ENCODE peak calls at places on chromosomes 3 and 15, in six cellular contexts. One of them, this sample, is unnamed. For H3K4me1, the result is how much of the 10 kb centered on the place peaks cover.

GRCh38 chr15:29044506-29044905 is 158.7 kb downstream of the APBA2 start:
- DNase-seq in OCI-LY7: no peak
- DNase-seq in body of pancreas: no peak
- DNase-seq in aorta: no peak
- DNase-seq in ovary: no peak
- DNase-seq in NT2/D1: no peak
- DNase-seq in this sample: no peak

GRCh38 chr3:53744351-53744750 is 101.9 kb downstream of the CHDH start:
- DNase-seq in aorta: no peak
- DNase-seq in ovary: no peak
- DNase-seq in NT2/D1: peak
- DNase-seq in OCI-LY7: peak
- DNase-seq in body of pancreas: peak
- DNase-seq in this sample: no peak

GRCh38 chr15:55344206-55344605 is 25.2 kb downstream of the PIGB start:
- DNase-seq in ovary: no peak
- DNase-seq in OCI-LY7: no peak
- DNase-seq in NT2/D1: peak
- DNase-seq in aorta: no peak
- DNase-seq in body of pancreas: no peak
- DNase-seq in this sample: no peak

GRCh38 chr3:73504255-73504654 is 120.5 kb downstream of the PDZRN3 start:
- DNase-seq in NT2/D1: no peak
- DNase-seq in OCI-LY7: no peak
- DNase-seq in aorta: no peak
- DNase-seq in ovary: no peak
- DNase-seq in body of pancreas: no peak
- DNase-seq in this sample: no peak

GRCh38 chr3:87145553-87145952 is 81.6 kb upstream of the CHMP2B start:
- DNase-seq in body of pancreas: no peak
- DNase-seq in aorta: no peak
- DNase-seq in ovary: no peak
- DNase-seq in NT2/D1: peak
- DNase-seq in OCI-LY7: peak
- DNase-seq in this sample: no peak

GRCh38 chr3:33954956-33955355 is 156.5 kb downstream of the PDCD6IP start:
- DNase-seq in body of pancreas: no peak
- DNase-seq in NT2/D1: peak
- DNase-seq in OCI-LY7: peak
- DNase-seq in ovary: no peak
- DNase-seq in aorta: no peak
- DNase-seq in this sample: no peak

GRCh38 chr3:45832691-45833090 is 9.2 kb downstream of the LZTFL1 start:
- DNase-seq in ovary: no peak
- DNase-seq in body of pancreas: no peak
- DNase-seq in aorta: no peak
- DNase-seq in OCI-LY7: peak
- DNase-seq in NT2/D1: peak
- DNase-seq in this sample: no peak

GRCh38 chr3:111786922-111787321 is 72.1 kb upstream of the PHLDB2 start:
- DNase-seq in NT2/D1: no peak
- DNase-seq in aorta: no peak
- DNase-seq in OCI-LY7: no peak
- DNase-seq in ovary: no peak
- DNase-seq in body of pancreas: no peak
- DNase-seq in this sample: no peak

GRCh38 chr3:124873241-124873640 is 13.9 kb downstream of the ITGB5 start:
- DNase-seq in OCI-LY7: no peak
- DNase-seq in NT2/D1: no peak
- DNase-seq in body of pancreas: no peak
- DNase-seq in aorta: no peak
- DNase-seq in ovary: no peak
- DNase-seq in this sample: no peak

GRCh38 chr15:56984681-56985515 is 66.5 kb downstream of the TCF12 start:
- DNase-seq in OCI-LY7: no peak
- DNase-seq in NT2/D1: no peak
- DNase-seq in body of pancreas: no peak
- DNase-seq in ovary: no peak
- DNase-seq in aorta: no peak
- DNase-seq in this sample: no peak

GRCh38 chr15:37140531-37141053 is 40.2 kb upstream of the MEIS2 start:
- DNase-seq in ovary: no peak
- DNase-seq in aorta: no peak
- DNase-seq in OCI-LY7: no peak
- DNase-seq in body of pancreas: no peak
- DNase-seq in NT2/D1: no peak
- DNase-seq in this sample: no peak

GRCh38 chr3:197354195-197355059 is 56.0 kb upstream of the DLG1 start:
- DNase-seq in aorta: peak
- DNase-seq in NT2/D1: no peak
- DNase-seq in body of pancreas: no peak
- DNase-seq in ovary: peak
- DNase-seq in OCI-LY7: peak
- DNase-seq in this sample: no peak

GRCh38 chr3:110932515-110933095 is 139.0 kb upstream of the NECTIN3 start:
- DNase-seq in body of pancreas: no peak
- DNase-seq in OCI-LY7: no peak
- DNase-seq in ovary: no peak
- DNase-seq in aorta: peak
- DNase-seq in NT2/D1: no peak
- DNase-seq in this sample: no peak

GRCh38 chr3:138469869-138470268 is 35.5 kb downstream of the ESYT3 start:
- DNase-seq in NT2/D1: no peak
- DNase-seq in ovary: no peak
- DNase-seq in aorta: no peak
- DNase-seq in body of pancreas: no peak
- DNase-seq in OCI-LY7: no peak
- DNase-seq in this sample: no peak

GRCh38 chr3:17755836-17756235 is 13.4 kb upstream of the TBC1D5 start:
- DNase-seq in ovary: no peak
- DNase-seq in aorta: no peak
- DNase-seq in body of pancreas: no peak
- DNase-seq in NT2/D1: no peak
- DNase-seq in OCI-LY7: peak
- DNase-seq in this sample: no peak

GRCh38 chr15:43518073-43518761 is 809 bp downstream of the MAP1A start:
- DNase-seq in ovary: peak
- DNase-seq in NT2/D1: no peak
- DNase-seq in body of pancreas: no peak
- DNase-seq in OCI-LY7: peak
- DNase-seq in aorta: no peak
- DNase-seq in this sample: no peak

GRCh38 chr15:79307251-79307650 is 3.7 kb upstream of the TMED3 start:
- DNase-seq in OCI-LY7: no peak
- DNase-seq in ovary: no peak
- DNase-seq in NT2/D1: no peak
- DNase-seq in body of pancreas: no peak
- DNase-seq in aorta: no peak
- DNase-seq in this sample: no peak

GRCh38 chr3:114624676-114625181 is 330.9 kb downstream of the TIGIT start:
- DNase-seq in body of pancreas: peak
- DNase-seq in aorta: peak
- DNase-seq in ovary: peak
- DNase-seq in NT2/D1: no peak
- DNase-seq in OCI-LY7: no peak
- DNase-seq in this sample: peak

GRCh38 chr3:189276481-189277190 is 104.9 kb downstream of the TPRG1 start:
- DNase-seq in ovary: no peak
- DNase-seq in OCI-LY7: peak
- DNase-seq in NT2/D1: no peak
- DNase-seq in body of pancreas: no peak
- DNase-seq in aorta: peak
- DNase-seq in this sample: peak

GRCh38 chr3:186966406-186966805 is 36.1 kb downstream of the ST6GAL1 start:
- DNase-seq in ovary: no peak
- DNase-seq in OCI-LY7: no peak
- DNase-seq in body of pancreas: no peak
- DNase-seq in NT2/D1: no peak
- DNase-seq in aorta: no peak
- DNase-seq in this sample: peak
- H3K4me1 ChIP-seq in ovary: under half
- H3K4me1 ChIP-seq in OCI-LY7: under half
- H3K4me1 ChIP-seq in body of pancreas: under half
- H3K4me1 ChIP-seq in NT2/D1: under half
- H3K4me1 ChIP-seq in aorta: under half
- H3K4me1 ChIP-seq in this sample: half or more

GRCh38 chr3:41195970-41196369 is 3.3 kb upstream of the CTNNB1 start:
- DNase-seq in body of pancreas: peak
- DNase-seq in ovary: no peak
- DNase-seq in NT2/D1: no peak
- DNase-seq in OCI-LY7: no peak
- DNase-seq in aorta: no peak
- DNase-seq in this sample: no peak

GRCh38 chr3:41193822-41194539 is 5.3 kb upstream of the CTNNB1 start:
- DNase-seq in ovary: no peak
- DNase-seq in OCI-LY7: no peak
- DNase-seq in NT2/D1: no peak
- DNase-seq in aorta: no peak
- DNase-seq in body of pancreas: no peak
- DNase-seq in this sample: no peak

GRCh38 chr3:41194701-41195100 is 4.6 kb upstream of the CTNNB1 start:
- DNase-seq in OCI-LY7: no peak
- DNase-seq in body of pancreas: no peak
- DNase-seq in aorta: no peak
- DNase-seq in NT2/D1: no peak
- DNase-seq in ovary: no peak
- DNase-seq in this sample: no peak

GRCh38 chr3:41188291-41188690 is 11.0 kb upstream of the CTNNB1 start:
- DNase-seq in ovary: no peak
- DNase-seq in NT2/D1: no peak
- DNase-seq in body of pancreas: no peak
- DNase-seq in aorta: no peak
- DNase-seq in OCI-LY7: no peak
- DNase-seq in this sample: no peak

GRCh38 chr3:41190509-41191284 is 8.6 kb upstream of the CTNNB1 start:
- DNase-seq in body of pancreas: no peak
- DNase-seq in OCI-LY7: no peak
- DNase-seq in NT2/D1: no peak
- DNase-seq in ovary: no peak
- DNase-seq in aorta: no peak
- DNase-seq in this sample: no peak
- H3K4me1 ChIP-seq in body of pancreas: under half
- H3K4me1 ChIP-seq in OCI-LY7: under half
- H3K4me1 ChIP-seq in NT2/D1: under half
- H3K4me1 ChIP-seq in ovary: under half
- H3K4me1 ChIP-seq in aorta: under half
- H3K4me1 ChIP-seq in this sample: under half

GRCh38 chr3:149613988-149614387 is 43.8 kb downstream of the WWTR1 start:
- DNase-seq in OCI-LY7: no peak
- DNase-seq in NT2/D1: no peak
- DNase-seq in body of pancreas: no peak
- DNase-seq in aorta: no peak
- DNase-seq in ovary: no peak
- DNase-seq in this sample: no peak
- H3K4me1 ChIP-seq in OCI-LY7: under half
- H3K4me1 ChIP-seq in NT2/D1: under half
- H3K4me1 ChIP-seq in body of pancreas: under half
- H3K4me1 ChIP-seq in aorta: under half
- H3K4me1 ChIP-seq in ovary: under half
- H3K4me1 ChIP-seq in this sample: half or more

GRCh38 chr15:90036806-90037509 is 35.8 kb downstream of the ZNF710 start:
- DNase-seq in OCI-LY7: no peak
- DNase-seq in NT2/D1: no peak
- DNase-seq in ovary: no peak
- DNase-seq in body of pancreas: no peak
- DNase-seq in aorta: no peak
- DNase-seq in this sample: no peak
- H3K4me1 ChIP-seq in OCI-LY7: under half
- H3K4me1 ChIP-seq in NT2/D1: under half
- H3K4me1 ChIP-seq in ovary: under half
- H3K4me1 ChIP-seq in body of pancreas: half or more
- H3K4me1 ChIP-seq in aorta: under half
- H3K4me1 ChIP-seq in this sample: under half

GRCh38 chr3:16177962-16178627 is 3.6 kb downstream of the GALNT15 start:
- DNase-seq in ovary: peak
- DNase-seq in NT2/D1: peak
- DNase-seq in OCI-LY7: peak
- DNase-seq in aorta: peak
- DNase-seq in body of pancreas: peak
- DNase-seq in this sample: peak
- H3K4me1 ChIP-seq in ovary: under half
- H3K4me1 ChIP-seq in NT2/D1: under half
- H3K4me1 ChIP-seq in OCI-LY7: under half
- H3K4me1 ChIP-seq in aorta: under half
- H3K4me1 ChIP-seq in body of pancreas: under half
- H3K4me1 ChIP-seq in this sample: half or more

GRCh38 chr15:74392902-74393301 is 25.5 kb upstream of the CYP11A1 start:
- DNase-seq in aorta: no peak
- DNase-seq in body of pancreas: no peak
- DNase-seq in NT2/D1: no peak
- DNase-seq in OCI-LY7: no peak
- DNase-seq in ovary: no peak
- DNase-seq in this sample: no peak

GRCh38 chr15:74392402-74392876 is 25.0 kb upstream of the CYP11A1 start:
- DNase-seq in aorta: no peak
- DNase-seq in ovary: no peak
- DNase-seq in OCI-LY7: no peak
- DNase-seq in body of pancreas: no peak
- DNase-seq in NT2/D1: no peak
- DNase-seq in this sample: no peak

GRCh38 chr15:74391604-74392401 is 24.4 kb upstream of the CYP11A1 start:
- DNase-seq in body of pancreas: no peak
- DNase-seq in ovary: no peak
- DNase-seq in NT2/D1: no peak
- DNase-seq in aorta: no peak
- DNase-seq in OCI-LY7: no peak
- DNase-seq in this sample: no peak

GRCh38 chr15:74389115-74390048 is 21.9 kb upstream of the CYP11A1 start:
- DNase-seq in NT2/D1: no peak
- DNase-seq in aorta: no peak
- DNase-seq in ovary: no peak
- DNase-seq in OCI-LY7: no peak
- DNase-seq in body of pancreas: no peak
- DNase-seq in this sample: no peak

DNA sequence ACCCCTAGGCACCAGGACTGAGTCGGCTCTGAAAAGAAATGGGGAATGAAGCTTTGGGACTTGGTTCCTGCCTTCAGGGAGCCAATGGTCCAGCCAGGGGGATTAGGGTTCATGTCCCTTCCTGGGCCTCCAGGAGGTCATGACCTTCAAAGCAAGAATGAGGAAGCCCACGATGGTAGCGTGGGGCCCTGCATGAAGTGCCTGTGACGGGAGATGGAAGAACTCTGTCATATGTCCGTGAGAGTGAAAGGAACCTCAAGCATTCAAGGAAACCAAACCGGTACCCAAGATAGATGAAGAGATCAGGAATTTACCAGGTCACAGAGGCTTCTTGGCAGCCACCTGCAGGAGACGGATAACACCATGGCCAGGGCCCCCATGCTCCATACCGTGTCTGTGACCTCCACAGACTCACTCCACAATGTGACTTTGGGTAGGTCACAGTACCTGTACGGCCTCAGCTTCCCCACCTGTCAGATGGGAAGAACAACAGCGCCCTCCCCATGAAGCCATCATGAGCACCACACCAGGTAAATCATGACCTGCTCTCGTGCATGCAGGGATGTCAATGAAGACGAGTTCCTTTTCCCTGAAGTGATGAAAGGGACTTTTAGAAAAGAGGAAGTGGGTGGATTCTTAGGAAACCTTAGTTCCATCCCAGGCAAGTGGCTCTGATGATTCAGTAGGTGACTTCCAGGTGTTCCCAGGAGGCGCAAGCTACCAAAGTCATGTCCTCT is 23.3 kb upstream of the CYP11A1 start:
- DNase-seq in body of pancreas: no peak
- DNase-seq in NT2/D1: no peak
- DNase-seq in aorta: no peak
- DNase-seq in ovary: no peak
- DNase-seq in OCI-LY7: no peak
- DNase-seq in this sample: no peak
- H3K4me1 ChIP-seq in body of pancreas: under half
- H3K4me1 ChIP-seq in NT2/D1: under half
- H3K4me1 ChIP-seq in aorta: under half
- H3K4me1 ChIP-seq in ovary: under half
- H3K4me1 ChIP-seq in OCI-LY7: under half
- H3K4me1 ChIP-seq in this sample: under half